ENCODE peak calls at places on chromosomes 13 and 19, in four cellular contexts. X, O, S and M are unnamed samples.

GRCh38 chr13:44746690-44747089 is 170.6 kb upstream of the TSC22D1 start:
- DNase-seq in X (no peak), O (no peak), S (no peak), M (no peak)

GRCh38 chr19:14333101-14333871 is 48.0 kb upstream of the ADGRE5 start:
- DNase-seq in X (peak), O (no peak), S (no peak), M (peak)

GRCh38 chr19:18941628-18942354 is 774 bp upstream of the HOMER3 start:
- DNase-seq in X (no peak), O (no peak), S (peak), M (peak)

GRCh38 chr19:48997972-48998371 is 4.3 kb downstream of the RUVBL2 start:
- DNase-seq in X (peak), O (no peak), S (peak), M (peak)

GRCh38 chr13:31790992-31791391 is 51.7 kb downstream of the RXFP2 start:
- DNase-seq in X (no peak), O (no peak), S (no peak), M (no peak)

GRCh38 chr19:30345686-30346085 is 26.5 kb upstream of the ZNF536 start:
- DNase-seq in X (no peak), O (no peak), S (no peak), M (no peak)

GRCh38 chr13:94351292-94352000 is 128.0 kb downstream of the DCT start:
- DNase-seq in X (no peak), O (no peak), S (no peak), M (no peak)

GRCh38 chr13:26344980-26345379 is 91.1 kb downstream of the CDK8 start:
- DNase-seq in X (no peak), O (no peak), S (no peak), M (no peak)

GRCh38 chr19:37333457-37333856 is 37.4 kb upstream of the ZNF527 start:
- DNase-seq in X (no peak), O (no peak), S (no peak), M (no peak)

GRCh38 chr13:48320906-48321510 is 17.5 kb downstream of the RB1 start:
- DNase-seq in X (no peak), O (no peak), S (no peak), M (no peak)

GRCh38 chr13:91133941-91134772 is 213.3 kb upstream of the MIR17HG start:
- DNase-seq in X (peak), O (no peak), S (peak), M (peak)

GRCh38 chr19:38139122-38139521 is 84.9 kb downstream of the DPF1 start:
- DNase-seq in X (no peak), O (no peak), S (no peak), M (no peak)

GRCh38 chr19:17424743-17425365 is 5.0 kb downstream of the MVB12A start:
- DNase-seq in X (no peak), O (no peak), S (no peak), M (peak)

GRCh38 chr19:48458016-48458415 is 2.6 kb downstream of the KCNJ14 start:
- DNase-seq in X (no peak), O (no peak), S (no peak), M (no peak)

GRCh38 chr19:16319466-16319865 is 5.2 kb upstream of the KLF2 start:
- DNase-seq in X (no peak), O (no peak), S (no peak), M (no peak)

GRCh38 chr19:19482785-19483625 is 32.3 kb downstream of the TSSK6 start:
- DNase-seq in X (no peak), O (no peak), S (no peak), M (no peak)

GRCh38 chr13:41458187-41458938 is 1.0 kb downstream of the RGCC start:
- DNase-seq in X (no peak), O (no peak), S (no peak), M (peak)

GRCh38 chr13:70408865-70409264 is 300.6 kb upstream of the KLHL1 start:
- DNase-seq in X (no peak), O (no peak), S (no peak), M (no peak)

GRCh38 chr19:55027472-55028337 is 10.4 kb downstream of the GP6 start:
- DNase-seq in X (no peak), O (no peak), S (peak), M (no peak)

GRCh38 chr13:87089391-87089790 is 581.8 kb upstream of the SLITRK5 start:
- DNase-seq in X (no peak), O (no peak), S (no peak), M (no peak)

GRCh38 chr13:32881074-32881791 is 135.0 kb upstream of the KL start:
- DNase-seq in X (no peak), O (no peak), S (no peak), M (no peak)

GRCh38 chr13:46341112-46341711 is 45.8 kb downstream of the RUBCNL start:
- DNase-seq in X (no peak), O (peak), S (no peak), M (no peak)

GRCh38 chr13:55439450-55439849 is 1701.3 kb upstream of the PRR20A start:
- DNase-seq in X (no peak), O (no peak), S (no peak), M (no peak)

GRCh38 chr13:33676700-33677048 is 141.3 kb upstream of the RFC3 start:
- DNase-seq in X (peak), O (no peak), S (peak), M (peak)

GRCh38 chr19:9406798-9407352 is 28.5 kb downstream of the ZNF266 start:
- DNase-seq in X (peak), O (no peak), S (no peak), M (peak)

GRCh38 chr19:55373993-55374757 is 2.5 kb upstream of the TMEM190 start:
- DNase-seq in X (peak), O (no peak), S (no peak), M (peak)

GRCh38 chr19:17109962-17110598 is 34.5 kb downstream of the MYO9B start:
- DNase-seq in X (no peak), O (peak), S (no peak), M (no peak)

GRCh38 chr13:40492511-40492910 is 173.9 kb downstream of the FOXO1 start:
- DNase-seq in X (no peak), O (no peak), S (no peak), M (no peak)

GRCh38 chr19:8174706-8175105 is 25.3 kb upstream of the FBN3 start:
- DNase-seq in X (no peak), O (no peak), S (no peak), M (no peak)

GRCh38 chr13:108609353-108609752 is 20.1 kb upstream of the MYO16 start:
- DNase-seq in X (peak), O (no peak), S (no peak), M (peak)

GRCh38 chr13:49450105-49450819 is 6.2 kb downstream of the SETDB2 start:
- DNase-seq in X (no peak), O (no peak), S (no peak), M (no peak)

GRCh38 chr13:112838038-112838965 is 130.7 kb upstream of the MCF2L start:
- DNase-seq in X (no peak), O (no peak), S (no peak), M (no peak)

DNA sequence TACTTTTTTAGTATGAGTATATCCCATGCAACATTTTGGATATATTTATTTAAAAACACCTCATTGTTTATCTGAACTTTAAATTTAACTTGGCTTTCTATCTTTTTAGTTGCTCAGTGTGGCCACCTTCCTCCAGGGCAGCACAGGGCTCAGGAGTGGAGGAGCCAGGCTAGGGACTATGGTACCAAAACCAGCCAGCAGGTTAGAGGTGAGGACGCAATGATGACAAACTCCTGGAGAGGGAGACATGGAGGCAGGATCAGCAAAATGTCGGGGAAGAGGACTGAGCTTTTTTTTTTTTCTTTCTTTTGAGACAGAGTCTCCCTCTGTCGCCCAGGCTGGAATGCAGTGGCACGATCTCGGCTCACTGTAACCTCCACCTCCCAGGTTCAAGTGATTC is 29.6 kb upstream of the CALM3 start:
- DNase-seq in X (peak), O (no peak), S (peak), M (peak)
- TF ChIP-seq PBX3 in X (no peak), O (no peak), S (no peak), M (no peak)

GRCh38 chr13:79904581-79904980 is 423.6 kb downstream of the NDFIP2 start:
- DNase-seq in X (no peak), O (no peak), S (no peak), M (no peak)
- TF ChIP-seq PBX3 in X (no peak), O (no peak), S (no peak), M (no peak)

DNA sequence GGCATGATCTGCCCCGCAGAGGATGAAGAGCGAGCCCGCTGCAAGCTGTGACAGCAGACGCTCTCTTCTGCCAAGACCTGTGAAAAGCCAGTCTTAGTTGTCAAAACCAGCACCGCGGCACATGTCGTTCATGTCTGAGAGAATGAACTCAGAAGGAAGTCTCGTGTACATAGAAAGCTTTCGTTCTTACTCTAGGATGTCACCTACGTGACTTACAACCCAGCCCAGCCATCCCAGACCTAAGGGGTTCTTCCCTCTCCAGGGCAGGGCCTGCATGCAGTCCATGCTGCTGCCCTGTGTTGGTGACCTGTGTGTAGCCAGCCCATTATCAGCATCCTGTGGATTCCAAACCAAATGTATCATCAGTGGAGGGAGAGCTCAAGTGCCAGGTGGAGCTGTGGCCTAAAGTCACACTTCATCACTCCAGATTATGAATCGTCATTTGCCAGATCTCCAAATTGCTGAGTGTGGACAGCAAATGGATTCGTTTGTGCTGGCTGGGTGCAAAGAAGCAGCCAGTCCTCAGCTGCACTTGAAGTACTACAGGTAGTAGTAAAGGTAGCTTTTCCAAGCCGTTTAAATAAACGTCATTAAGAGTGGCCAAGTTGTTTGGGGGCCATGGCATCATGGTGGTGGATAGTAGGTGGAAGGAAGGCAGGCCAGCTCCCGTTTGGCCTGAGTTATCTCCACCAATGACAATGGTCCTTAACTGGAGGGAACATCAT is 73.9 kb upstream of the GPR183 start:
- DNase-seq in X (no peak), O (peak), S (no peak), M (no peak)
- TF ChIP-seq PBX3 in X (no peak), O (no peak), S (no peak), M (no peak)

GRCh38 chr13:113928701-113929627 is 44.9 kb downstream of the C13orf46 start:
- DNase-seq in X (no peak), O (no peak), S (no peak), M (peak)
- TF ChIP-seq PBX3 in X (no peak), O (no peak), S (no peak), M (no peak)